ENCODE peak calls at places on chromosome 1, in five cellular contexts. U, Q, S, X and Z are unnamed samples.

GRCh38 chr1:53895421-53895820 is 1.4 kb downstream of the DIO1 start:
- DNase-seq in U (no peak), Q (no peak), S (no peak), X (no peak), Z (no peak)

GRCh38 chr1:239228451-239228850 is 157.9 kb upstream of the CHRM3 start:
- DNase-seq in U (no peak), Q (no peak), S (no peak), X (no peak), Z (no peak)

GRCh38 chr1:43008425-43009108 is 49.9 kb upstream of the SLC2A1 start:
- DNase-seq in U (peak; percentile 93), Q (no peak), S (peak; percentile 87), X (no peak), Z (peak; percentile 85)

GRCh38 chr1:237873487-237873927 is 17.2 kb downstream of the ZP4 start:
- DNase-seq in U (no peak), Q (no peak), S (peak; percentile 46), X (no peak), Z (no peak)

GRCh38 chr1:204411451-204412245 is at the start of gene PPP1R15B:
- DNase-seq in U (peak; percentile 95), Q (peak; percentile 99), S (peak; percentile 100), X (peak; percentile 98), Z (peak; percentile 96)

GRCh38 chr1:28087614-28088167 is 719 bp downstream of the EYA3 start:
- DNase-seq in U (peak; percentile 18), Q (peak; percentile 69), S (no peak), X (no peak), Z (no peak)

GRCh38 chr1:8203551-8203950 is 114.4 kb upstream of the SLC45A1 start:
- DNase-seq in U (no peak), Q (no peak), S (no peak), X (no peak), Z (no peak)

GRCh38 chr1:184524248-184524647 is 137.4 kb downstream of the C1orf21 start:
- DNase-seq in U (no peak), Q (no peak), S (no peak), X (no peak), Z (no peak)

GRCh38 chr1:158203693-158204457 is 23.2 kb downstream of the CD1D start:
- DNase-seq in U (peak; percentile 49), Q (peak; percentile 71), S (no peak), X (peak; percentile 8), Z (peak; percentile 69)

GRCh38 chr1:216682694-216683243 is 40.5 kb downstream of the ESRRG start:
- DNase-seq in U (no peak), Q (no peak), S (no peak), X (no peak), Z (no peak)

GRCh38 chr1:198278922-198279321 is 122.1 kb downstream of the NEK7 start:
- DNase-seq in U (no peak), Q (no peak), S (no peak), X (no peak), Z (no peak)

GRCh38 chr1:57258616-57259330 is 165.1 kb downstream of the DAB1 start:
- DNase-seq in U (no peak), Q (no peak), S (no peak), X (no peak), Z (no peak)

GRCh38 chr1:60262701-60263100 is 189.1 kb upstream of the C1orf87 start:
- DNase-seq in U (no peak), Q (no peak), S (no peak), X (no peak), Z (no peak)

GRCh38 chr1:201622824-201623223 is 83.9 kb downstream of the NAV1 start:
- DNase-seq in U (no peak), Q (no peak), S (no peak), X (no peak), Z (no peak)

GRCh38 chr1:228368801-228369607 is 37.6 kb downstream of the TRIM11 start:
- DNase-seq in U (no peak), Q (peak; percentile 97), S (no peak), X (no peak), Z (no peak)

GRCh38 chr1:209672705-209673630 is 2.2 kb upstream of the G0S2 start:
- DNase-seq in U (no peak), Q (peak; percentile 32), S (no peak), X (peak; percentile 90), Z (no peak)

GRCh38 chr1:7975212-7975865 is 13.8 kb downstream of the PARK7 start:
- DNase-seq in U (peak; percentile 76), Q (peak; percentile 87), S (peak; percentile 90), X (no peak), Z (peak; percentile 68)

GRCh38 chr1:226934483-226935237 is 5.4 kb upstream of the COQ8A start:
- DNase-seq in U (no peak), Q (no peak), S (no peak), X (no peak), Z (no peak)

GRCh38 chr1:114100148-114100547 is 53.5 kb downstream of the SYT6 start:
- DNase-seq in U (no peak), Q (no peak), S (no peak), X (no peak), Z (no peak)

GRCh38 chr1:231091853-231092301 is 51.8 kb upstream of the FAM89A start:
- DNase-seq in U (peak; percentile 40), Q (peak; percentile 89), S (peak; percentile 83), X (no peak), Z (peak; percentile 48)

DNA sequence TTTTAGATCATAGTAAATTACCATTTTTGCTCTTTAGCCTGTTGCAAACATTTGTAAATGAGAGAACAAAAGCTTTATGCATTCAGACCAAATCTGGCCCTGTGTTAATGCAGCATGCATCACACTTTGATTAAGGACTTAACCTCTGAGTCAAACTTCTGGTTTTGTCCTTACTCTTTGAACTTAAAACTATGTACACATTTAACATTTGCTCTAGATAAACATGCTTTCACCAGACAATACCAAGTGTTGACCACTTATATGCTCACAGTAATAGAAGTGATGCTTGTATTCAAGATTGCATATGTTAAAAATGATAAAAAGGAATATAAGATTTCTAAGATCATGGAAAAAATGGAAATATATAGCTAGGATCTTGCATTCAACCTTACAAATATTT is 1095.3 kb downstream of the ADGRL2 start:
- DNase-seq in U (peak; percentile 26), Q (no peak), S (no peak), X (no peak), Z (no peak)
- H3K9ac ChIP-seq in U (no peak overlapping the region), Q (no peak overlapping the region), S (no peak overlapping the region), X (no peak overlapping the region), Z (no peak overlapping the region)

GRCh38 chr1:116461723-116462122 is 88.7 kb downstream of the ATP1A1 start:
- DNase-seq in U (no peak), Q (no peak), S (no peak), X (no peak), Z (no peak)
- TF ChIP-seq ATF3 in U (no peak), Q (no peak), S (no peak), X (no peak), Z (no peak)

GRCh38 chr1:179166663-179167417 is 62.6 kb downstream of the ABL2 start:
- DNase-seq in U (no peak), Q (no peak), S (no peak), X (no peak), Z (no peak)
- H3K9ac ChIP-seq in U (no peak overlapping the region), Q (no peak overlapping the region), S (no peak overlapping the region), X (no peak overlapping the region), Z (no peak overlapping the region)

GRCh38 chr1:111733996-111734369 is 5.2 kb downstream of the INKA2 start:
- DNase-seq in U (no peak), Q (no peak), S (no peak), X (no peak), Z (no peak)
- TF ChIP-seq ATF3 in U (no peak), Q (no peak), S (no peak), X (no peak), Z (no peak)

GRCh38 chr1:6491480-6491962 is at the start of gene PLEKHG5:
- DNase-seq in U (peak; percentile 59), Q (no peak), S (no peak), X (no peak), Z (peak; percentile 60)

GRCh38 chr1:6489799-6490180 is 1.7 kb downstream of the PLEKHG5 start:
- DNase-seq in U (peak; percentile 50), Q (peak; percentile 91), S (peak; percentile 93), X (peak; percentile 15), Z (peak; percentile 48)

GRCh38 chr1:6491076-6491449 is 404 bp downstream of the PLEKHG5 start:
- DNase-seq in U (no peak), Q (no peak), S (no peak), X (no peak), Z (no peak)

GRCh38 chr1:6490181-6491075 is 1.0 kb downstream of the PLEKHG5 start:
- DNase-seq in U (peak; percentile 54), Q (peak; percentile 74), S (peak; percentile 90), X (peak; percentile 15), Z (peak; percentile 59)

GRCh38 chr1:6491966-6492365 is 499 bp upstream of the PLEKHG5 start:
- DNase-seq in U (no peak), Q (no peak), S (no peak), X (no peak), Z (no peak)
- H3K9ac ChIP-seq in U (no peak overlapping the region), Q (no peak overlapping the region), S (no peak overlapping the region), X (no peak overlapping the region), Z (peak overlapping the region; percentile 91)

DNA sequence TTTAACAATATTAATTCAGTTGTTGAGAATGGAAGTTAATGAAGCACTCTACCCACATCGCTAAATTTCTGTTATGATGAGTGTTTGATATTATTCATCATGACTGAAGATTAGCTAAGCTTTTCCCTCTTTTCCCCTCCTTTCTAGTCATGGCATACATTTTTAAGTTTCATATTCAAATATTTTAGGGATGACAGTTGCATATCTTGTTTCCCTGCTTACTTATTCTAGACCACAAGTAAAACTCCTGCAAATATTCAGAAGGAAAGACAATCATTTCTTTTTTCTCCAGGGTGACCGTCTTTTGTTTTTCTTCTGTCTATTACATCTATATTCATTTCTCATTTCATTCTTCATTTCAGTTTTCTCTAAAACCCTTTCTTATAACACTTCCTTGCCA is 906.0 kb downstream of the ADGRL2 start:
- DNase-seq in U (no peak), Q (no peak), S (no peak), X (no peak), Z (no peak)
- TF ChIP-seq ATF3 in U (no peak), Q (no peak), S (no peak), X (no peak), Z (no peak)